ENCODE peak calls at places on chromosomes 1 and 21, in four cellular contexts. Z, H, S and Y are unnamed samples.

GRCh38 chr1:84435159-84435558 is 36.9 kb downstream of the DNASE2B start:
- DNase-seq in Z (no peak), H (no peak), S (no peak), Y (no peak)

GRCh38 chr1:12339861-12340557 is 110.2 kb downstream of the VPS13D start:
- DNase-seq in Z (no peak), H (no peak), S (no peak), Y (no peak)

GRCh38 chr1:168260393-168260792 is 20.3 kb upstream of the TBX19 start:
- DNase-seq in Z (no peak), H (no peak), S (no peak), Y (no peak)

GRCh38 chr1:227886503-227886961 is 61.2 kb downstream of the WNT9A start:
- DNase-seq in Z (no peak), H (no peak), S (no peak), Y (peak; percentile 18)

GRCh38 chr1:118396279-118396678 is 211.3 kb upstream of the SPAG17 start:
- DNase-seq in Z (no peak), H (no peak), S (no peak), Y (no peak)

GRCh38 chr1:98749152-98749756 is 87.7 kb downstream of the SNX7 start:
- DNase-seq in Z (no peak), H (peak; percentile 7), S (peak; percentile 7), Y (no peak)

GRCh38 chr21:34949499-34949898 is 99.6 kb downstream of the RUNX1 start:
- DNase-seq in Z (no peak), H (no peak), S (no peak), Y (no peak)

GRCh38 chr1:197675475-197676324 is 99.6 kb downstream of the DENND1B start:
- DNase-seq in Z (peak; percentile 29), H (peak; percentile 12), S (peak; percentile 22), Y (peak; percentile 25)

GRCh38 chr21:42763578-42764442 is 110.4 kb downstream of the PDE9A start:
- DNase-seq in Z (no peak), H (no peak), S (no peak), Y (no peak)

GRCh38 chr1:197268012-197268411 is at the start of gene CRB1:
- DNase-seq in Z (peak; percentile 26), H (peak; percentile 10), S (no peak), Y (no peak)

GRCh38 chr1:66464802-66465201 is 69.2 kb upstream of the SGIP1 start:
- DNase-seq in Z (no peak), H (peak; percentile 99), S (peak; percentile 99), Y (no peak)

GRCh38 chr1:153355445-153356071 is 2.1 kb upstream of the S100A9 start:
- DNase-seq in Z (peak; percentile 59), H (peak; percentile 49), S (peak; percentile 31), Y (peak; percentile 61)

GRCh38 chr1:191483997-191484396 is 674.3 kb upstream of the RGS18 start:
- DNase-seq in Z (no peak), H (no peak), S (no peak), Y (no peak)

GRCh38 chr1:70685300-70686286 is 274.5 kb downstream of the CTH start:
- DNase-seq in Z (peak; percentile 72), H (peak; percentile 20), S (peak; percentile 48), Y (peak; percentile 58)

GRCh38 chr1:31712041-31712440 is 8.2 kb upstream of the COL16A1 start:
- DNase-seq in Z (no peak), H (peak; percentile 91), S (peak; percentile 83), Y (no peak)

DNA sequence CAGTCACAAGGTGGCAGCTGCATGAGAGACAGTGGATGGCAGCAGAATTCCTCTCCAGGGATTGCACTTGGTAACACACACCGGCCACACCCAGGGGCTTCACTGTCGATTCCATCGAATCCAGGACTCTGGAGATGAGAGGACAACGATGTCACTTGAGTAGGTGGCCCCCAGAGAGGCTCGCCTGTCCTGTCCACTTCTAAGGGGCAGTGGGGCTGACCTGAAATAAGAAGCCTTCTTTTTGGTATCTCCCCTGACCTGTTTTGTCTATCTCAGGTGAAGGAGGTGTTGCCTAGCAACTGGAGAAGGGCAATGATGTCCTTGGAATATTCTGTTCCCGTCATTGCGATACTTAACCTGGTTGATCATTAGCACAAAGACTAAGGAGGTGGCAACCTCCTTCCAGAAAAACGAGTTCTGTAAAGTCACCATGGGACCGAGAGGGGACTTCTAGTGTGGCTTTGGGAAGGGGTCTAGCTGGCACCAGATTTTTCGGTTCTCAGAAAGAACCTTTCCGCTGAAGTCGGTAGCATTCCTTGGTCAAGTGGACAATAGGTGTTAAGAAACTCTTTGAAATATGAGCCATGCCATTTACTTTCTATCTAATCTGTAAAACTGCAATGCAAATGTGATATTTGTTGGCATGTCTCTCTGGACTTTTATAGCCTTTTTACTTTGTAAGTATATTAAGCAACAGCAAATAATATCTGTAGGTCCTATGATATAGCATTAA is 85.3 kb upstream of the TMPRSS2 start:
- DNase-seq in Z (no peak), H (no peak), S (no peak), Y (no peak)
- H3K9ac ChIP-seq in Z (no peak overlapping the region), H (no peak overlapping the region), S (no peak overlapping the region), Y (no peak overlapping the region)

DNA sequence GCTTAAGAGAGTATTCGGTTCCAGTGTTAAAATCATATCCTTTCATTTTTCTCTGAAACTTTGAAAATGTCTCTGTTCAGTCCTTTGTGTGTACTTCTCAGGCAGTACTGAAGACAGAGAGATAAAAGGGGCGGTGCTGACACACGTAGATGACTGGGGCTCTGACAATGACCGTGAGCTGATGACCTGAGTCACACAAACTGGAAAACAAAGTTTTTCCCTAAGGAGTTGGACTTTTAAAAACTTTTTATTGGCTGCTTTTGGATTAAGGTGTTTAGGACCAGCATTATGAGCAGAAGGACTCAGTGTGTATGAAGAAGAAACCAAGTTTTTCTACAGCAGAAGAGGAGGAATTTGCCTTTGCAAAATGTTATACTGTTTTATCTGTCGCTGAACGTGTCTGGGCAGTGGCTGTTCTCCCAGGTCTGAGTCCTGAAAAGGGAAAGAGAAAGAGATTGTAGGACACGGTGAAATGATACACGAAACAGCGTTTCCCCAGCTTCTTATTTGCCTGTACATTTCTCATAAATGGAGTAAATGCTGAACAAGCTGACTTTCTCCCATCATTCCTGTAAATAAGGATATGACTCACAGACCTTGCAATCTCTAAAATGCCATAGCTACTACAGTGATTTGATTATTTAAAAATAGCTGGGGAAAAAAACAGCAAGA is 51.5 kb downstream of the MAP3K7CL start:
- DNase-seq in Z (no peak), H (peak; percentile 95), S (peak; percentile 95), Y (no peak)
- H3K4me3 ChIP-seq in Z (no peak overlapping the region), H (peak overlapping the region; percentile 51), S (peak overlapping the region; percentile 50), Y (no peak overlapping the region)

DNA sequence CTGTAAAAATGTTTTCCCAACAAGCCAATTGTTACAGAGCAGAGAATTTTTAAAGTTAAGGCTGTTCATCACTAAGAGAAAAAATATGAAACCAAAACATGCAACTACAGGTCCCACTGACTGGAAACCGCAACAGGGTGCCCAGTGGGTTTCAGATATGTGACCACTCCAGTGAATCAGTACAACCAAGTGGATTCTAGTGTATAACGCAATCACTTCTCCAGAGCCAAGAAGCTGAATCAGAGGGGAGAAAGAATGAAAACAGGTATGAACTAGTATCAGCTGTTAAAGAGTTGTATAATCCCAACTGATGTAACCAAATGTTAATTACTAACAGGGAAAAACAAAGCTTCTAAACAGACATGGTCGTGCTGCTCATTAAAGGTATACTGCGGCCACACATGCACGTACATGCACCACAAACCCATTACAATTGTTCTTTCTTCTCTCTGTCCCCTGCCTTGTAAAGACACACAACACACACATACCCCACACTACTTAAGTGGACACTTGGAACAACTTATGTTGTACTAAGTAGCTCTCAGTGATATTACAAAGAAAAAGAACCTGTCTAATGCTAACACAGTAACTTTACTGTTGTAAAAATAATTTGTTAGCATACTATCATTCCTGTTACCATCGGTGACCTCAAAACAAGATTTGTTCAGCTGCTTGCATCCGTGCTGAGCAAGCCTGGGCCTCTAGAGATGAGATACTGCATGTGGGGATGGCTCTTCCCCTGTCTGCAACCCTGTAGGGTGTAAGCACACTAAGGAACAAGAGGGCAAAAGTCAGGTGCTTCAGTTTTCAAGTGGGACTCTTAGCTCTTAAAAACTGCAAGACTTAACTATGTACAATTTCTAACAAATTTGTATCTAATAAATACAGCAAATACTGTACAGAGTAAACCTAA is 74.2 kb downstream of the PTPN14 start:
- DNase-seq in Z (no peak), H (peak; percentile 99), S (peak; percentile 95), Y (no peak)
- H3K9ac ChIP-seq in Z (no peak overlapping the region), H (no peak overlapping the region), S (no peak overlapping the region), Y (no peak overlapping the region)

GRCh38 chr1:8022395-8023286 is 3.5 kb downstream of the ERRFI1 start:
- DNase-seq in Z (no peak), H (peak; percentile 6), S (no peak), Y (no peak)

GRCh38 chr1:8021676-8022266 is 4.3 kb downstream of the ERRFI1 start:
- DNase-seq in Z (no peak), H (peak; percentile 38), S (no peak), Y (no peak)

GRCh38 chr1:8024329-8024728 is 1.8 kb downstream of the ERRFI1 start:
- DNase-seq in Z (no peak), H (peak; percentile 8), S (no peak), Y (no peak)

GRCh38 chr1:8023995-8024313 is 2.2 kb downstream of the ERRFI1 start:
- DNase-seq in Z (peak; percentile 37), H (no peak), S (no peak), Y (no peak)

GRCh38 chr1:8023287-8023994 is 2.7 kb downstream of the ERRFI1 start:
- DNase-seq in Z (no peak), H (peak; percentile 9), S (no peak), Y (no peak)
- H3K4me3 ChIP-seq in Z (peak overlapping the region; percentile 96), H (peak overlapping the region; percentile 96), S (peak overlapping the region; percentile 66), Y (no peak overlapping the region)